ENCODE peak calls at places on chromosomes 6 and 20, in nine cellular contexts. C is psoas muscle, L is fibroblast of lung, O is nephron progenitor cell, V is OCI-LY7, S is PC-3, U is IMR-90, R is mucosa of descending colon, H is anterior cingulate cortex. I is an unnamed sample.
A peak's percentile ranks its signal among the peaks of the same experiment; 100 is the strongest.

GRCh38 chr6:163457637-163458561 is 43.4 kb downstream of the QKI start:
- DNase-seq in C (peak; percentile 20), R (no peak), S (peak; percentile 30), V (no peak), H (no peak), L (peak; percentile 97), U (peak; percentile 95), O (no peak), I (peak; percentile 62)

GRCh38 chr6:90406142-90406794 is 109.6 kb upstream of the BACH2 start:
- DNase-seq in C (no peak), U (peak; percentile 80), V (no peak), L (peak; percentile 82), H (no peak), O (no peak), R (no peak), S (peak; percentile 90), I (no peak)

GRCh38 chr20:11453430-11453829 is 464.3 kb upstream of the BTBD3 start:
- DNase-seq in V (no peak), H (no peak), L (peak; percentile 75), S (peak; percentile 71), C (no peak), U (peak; percentile 87), R (no peak), O (no peak), I (peak; percentile 85)

GRCh38 chr20:14992071-14992654 is 654.8 kb upstream of the FLRT3 start:
- DNase-seq in O (no peak), U (no peak), R (no peak), V (no peak), C (no peak), L (peak; percentile 39), S (peak; percentile 70), H (no peak), I (no peak)

GRCh38 chr6:32177182-32177787 is 920 bp upstream of the RNF5 start:
- DNase-seq in V (no peak), L (no peak), H (no peak), O (peak; percentile 46), R (no peak), C (no peak), S (no peak), U (no peak), I (peak; percentile 43)

GRCh38 chr6:108113557-108114519 is 39.3 kb upstream of the OSTM1 start:
- DNase-seq in V (peak; percentile 45), L (peak; percentile 35), O (peak; percentile 44), H (peak; percentile 18), R (no peak), C (no peak), U (peak; percentile 48), S (peak; percentile 64), I (peak; percentile 46)

GRCh38 chr6:72621243-72622093 is at the start of gene KCNQ5:
- DNase-seq in C (peak; percentile 26), L (peak; percentile 33), U (no peak), S (no peak), O (peak; percentile 35), V (peak; percentile 73), H (no peak), R (peak; percentile 55), I (no peak)

GRCh38 chr6:116088946-116089345 is 11.7 kb upstream of the NT5DC1 start:
- DNase-seq in O (no peak), C (no peak), V (no peak), R (no peak), S (no peak), H (no peak), L (peak; percentile 69), U (peak; percentile 77), I (no peak)

GRCh38 chr6:139099984-139100383 is 34.9 kb upstream of the HECA start:
- DNase-seq in U (no peak), H (no peak), C (no peak), O (no peak), S (no peak), V (no peak), L (no peak), R (no peak), I (no peak)

GRCh38 chr20:50453533-50453932 is 56.6 kb upstream of the PTPN1 start:
- DNase-seq in S (no peak), U (no peak), O (no peak), V (no peak), C (no peak), R (no peak), H (no peak), L (no peak), I (no peak)

GRCh38 chr20:44594730-44595129 is 12.4 kb downstream of the PKIG start:
- DNase-seq in R (no peak), U (peak; percentile 96), C (peak; percentile 36), L (peak; percentile 81), V (no peak), O (no peak), H (no peak), S (peak; percentile 46), I (peak; percentile 3)

GRCh38 chr20:62641749-62642665 is at the start of gene SLCO4A1:
- DNase-seq in C (peak; percentile 85), R (peak; percentile 87), O (peak; percentile 81), S (peak; percentile 89), V (peak; percentile 90), L (peak; percentile 49), U (peak; percentile 44), H (peak; percentile 31), I (peak; percentile 74)

GRCh38 chr6:118565317-118565960 is 17.3 kb downstream of the PLN start:
- DNase-seq in R (no peak), L (peak; percentile 21), V (peak; percentile 82), O (no peak), S (peak; percentile 56), U (peak; percentile 33), C (no peak), H (no peak), I (peak; percentile 46)

GRCh38 chr6:121691126-121691540 is 255.7 kb downstream of the GJA1 start:
- DNase-seq in S (no peak), U (peak; percentile 68), H (no peak), C (no peak), O (no peak), L (peak; percentile 77), R (no peak), V (no peak), I (no peak)

GRCh38 chr20:57941121-57941522 is 231.3 kb upstream of the PMEPA1 start:
- DNase-seq in S (peak; percentile 52), C (no peak), V (no peak), R (peak; percentile 74), U (no peak), H (no peak), O (no peak), L (no peak), I (no peak)

GRCh38 chr6:43173496-43174262 is 2.6 kb downstream of the SRF start:
- DNase-seq in U (no peak), L (peak; percentile 30), H (no peak), V (peak; percentile 23), O (no peak), R (no peak), S (no peak), C (no peak), I (no peak)

GRCh38 chr20:2403291-2404052 is 22.8 kb downstream of the TGM6 start:
- DNase-seq in R (no peak), S (no peak), C (no peak), V (no peak), L (no peak), H (no peak), O (no peak), U (no peak), I (no peak)

GRCh38 chr6:135250751-135251356 is 69.7 kb downstream of the MYB start:
- DNase-seq in L (no peak), V (no peak), S (no peak), C (no peak), H (no peak), U (no peak), O (no peak), R (peak; percentile 59), I (no peak)

GRCh38 chr20:24149175-24149574 is 160.6 kb upstream of the GGTLC1 start:
- DNase-seq in R (no peak), S (peak; percentile 58), U (no peak), C (no peak), H (no peak), L (no peak), O (no peak), V (no peak), I (no peak)

GRCh38 chr6:51805517-51805916 is 281.9 kb downstream of the PKHD1 start:
- DNase-seq in L (no peak), U (no peak), R (no peak), C (no peak), S (no peak), O (no peak), H (no peak), V (no peak), I (peak; percentile 24)